ENCODE peak calls at places on chromosomes 12 and 14, in six cellular contexts. S, W, J, G, K and H are unnamed samples. For H3K4me1, the result is how much of the 10 kb centered on the place peaks cover.

GRCh38 chr12:113039911-113040425 is 16.6 kb upstream of the DTX1 start:
- DNase-seq in S (no peak), G (no peak), W (no peak), K (no peak), J (no peak), H (no peak)

GRCh38 chr14:57884175-57884574 is 18.3 kb upstream of the SLC35F4 start:
- DNase-seq in K (no peak), S (no peak), J (no peak), G (peak), W (no peak), H (no peak)

GRCh38 chr14:72498646-72499045 is 395.3 kb downstream of the DPF3 start:
- DNase-seq in G (no peak), J (no peak), K (no peak), W (peak), S (no peak), H (no peak)

GRCh38 chr12:5171701-5172100 is 128.0 kb downstream of the KCNA5 start:
- DNase-seq in W (no peak), J (no peak), S (peak), G (peak), K (peak), H (peak)

GRCh38 chr14:36997843-36998242 is 174.6 kb downstream of the SLC25A21 start:
- DNase-seq in J (no peak), S (no peak), G (peak), K (peak), W (no peak), H (no peak)

GRCh38 chr14:62847168-62847567 is 198.1 kb downstream of the KCNH5 start:
- DNase-seq in G (no peak), S (no peak), K (peak), W (no peak), J (no peak), H (no peak)

GRCh38 chr14:103510311-103511021 is 12.2 kb downstream of the CKB start:
- DNase-seq in K (no peak), G (no peak), W (no peak), J (peak), S (no peak), H (no peak)

GRCh38 chr12:21771311-21771710 is 3.2 kb downstream of the KCNJ8 start:
- DNase-seq in S (no peak), J (no peak), W (no peak), K (no peak), G (peak), H (no peak)

GRCh38 chr12:1046727-1047126 is 55.7 kb downstream of the ERC1 start:
- DNase-seq in G (no peak), S (no peak), K (no peak), W (no peak), J (no peak), H (no peak)

GRCh38 chr12:49823350-49823749 is 4.9 kb downstream of the NCKAP5L start:
- DNase-seq in G (no peak), K (no peak), S (no peak), W (no peak), J (no peak), H (no peak)

GRCh38 chr12:58026421-58026820 is 85.1 kb downstream of the ATP23 start:
- DNase-seq in K (peak), G (no peak), J (no peak), S (no peak), W (no peak), H (no peak)

GRCh38 chr14:50242566-50243288 is 11.3 kb upstream of the SOS2 start:
- DNase-seq in G (no peak), S (no peak), K (no peak), W (no peak), J (no peak), H (no peak)

GRCh38 chr14:61460853-61461611 is 139.7 kb downstream of the PRKCH start:
- DNase-seq in K (no peak), J (no peak), G (peak), W (no peak), S (no peak), H (no peak)

GRCh38 chr12:3757261-3757660 is 4.4 kb upstream of the CRACR2A start:
- DNase-seq in G (no peak), W (no peak), J (no peak), K (no peak), S (peak), H (peak)
- H3K4me1 ChIP-seq in G (under half), W (under half), J (under half), K (under half), S (under half), H (under half)

DNA sequence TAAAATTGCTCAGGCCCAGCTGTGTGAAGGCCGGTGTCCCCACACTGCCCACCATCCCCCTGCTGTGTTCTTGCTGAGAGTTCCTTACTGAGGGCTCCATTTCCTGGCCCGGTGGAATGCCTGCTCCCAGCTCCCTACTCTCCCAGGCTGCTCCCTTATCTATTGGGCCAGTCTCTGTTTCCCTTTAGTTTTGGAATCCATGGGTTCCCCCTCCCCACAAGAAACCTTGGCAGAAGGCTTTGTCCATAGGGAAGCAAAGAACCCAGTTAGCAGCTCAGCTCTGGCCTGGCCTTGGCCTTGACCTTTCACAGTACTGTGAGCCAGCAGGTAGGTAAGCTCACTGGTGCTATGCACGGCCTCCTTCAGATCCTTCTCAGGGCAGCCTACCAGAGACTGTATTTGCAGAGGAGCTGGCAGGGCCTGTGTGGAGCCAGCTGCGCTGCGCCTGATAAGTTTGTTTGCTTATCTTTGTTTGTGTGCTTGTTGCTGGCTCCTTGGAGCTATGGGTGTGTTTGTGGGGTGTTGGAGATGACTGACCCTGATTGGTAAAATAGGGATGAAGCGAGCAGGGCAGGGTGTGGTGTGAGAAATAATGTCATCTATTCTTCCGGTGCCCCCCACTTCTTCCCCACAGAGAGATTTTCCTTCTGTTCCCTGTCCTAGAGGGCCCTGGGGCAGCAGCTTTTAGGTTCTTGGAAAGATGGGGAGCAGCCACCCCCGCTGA is 19.2 kb downstream of the MLXIP start:
- DNase-seq in S (peak), G (no peak), K (peak), J (no peak), W (no peak), H (peak)
- H3K4me1 ChIP-seq in S (half or more), G (under half), K (under half), J (half or more), W (under half), H (half or more)

DNA sequence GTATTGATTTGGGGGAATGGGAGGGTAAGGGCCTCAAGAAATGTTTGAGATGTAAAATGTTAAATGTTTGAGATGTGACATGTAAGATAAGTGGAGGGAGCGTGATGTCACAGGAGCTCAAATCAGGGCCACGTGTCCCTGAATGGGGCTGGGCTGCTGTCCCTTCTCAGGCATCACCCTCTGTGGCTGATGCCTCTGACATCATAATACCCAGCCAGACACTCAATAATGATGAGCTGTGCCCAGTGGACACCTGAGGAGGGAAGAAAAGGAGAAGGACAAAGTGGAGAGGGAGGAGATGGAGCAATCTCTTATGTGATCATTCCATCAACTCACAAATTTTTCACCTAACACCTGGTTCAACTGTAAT is 120.8 kb downstream of the SAMD4A start:
- DNase-seq in J (no peak), G (no peak), K (no peak), W (no peak), S (no peak), H (no peak)
- H3K4me1 ChIP-seq in J (half or more), G (half or more), K (under half), W (under half), S (under half), H (under half)

DNA sequence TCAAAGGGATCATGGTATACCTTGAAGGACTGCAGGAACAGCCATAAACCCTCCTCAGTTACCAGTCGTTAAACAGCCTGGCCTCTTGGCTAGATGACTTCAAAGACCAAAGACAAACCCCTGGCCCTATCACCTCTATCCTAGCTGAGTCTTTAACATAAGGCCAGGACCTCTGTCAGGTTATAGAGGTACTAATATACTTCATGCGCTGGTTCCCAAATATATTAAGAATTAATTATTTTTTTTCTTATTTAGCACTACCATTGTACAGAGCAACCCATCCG is 459.8 kb downstream of the RAD51B start:
- DNase-seq in J (no peak), G (no peak), K (no peak), S (no peak), W (no peak), H (no peak)
- H3K4me1 ChIP-seq in J (under half), G (under half), K (under half), S (under half), W (under half), H (under half)

DNA sequence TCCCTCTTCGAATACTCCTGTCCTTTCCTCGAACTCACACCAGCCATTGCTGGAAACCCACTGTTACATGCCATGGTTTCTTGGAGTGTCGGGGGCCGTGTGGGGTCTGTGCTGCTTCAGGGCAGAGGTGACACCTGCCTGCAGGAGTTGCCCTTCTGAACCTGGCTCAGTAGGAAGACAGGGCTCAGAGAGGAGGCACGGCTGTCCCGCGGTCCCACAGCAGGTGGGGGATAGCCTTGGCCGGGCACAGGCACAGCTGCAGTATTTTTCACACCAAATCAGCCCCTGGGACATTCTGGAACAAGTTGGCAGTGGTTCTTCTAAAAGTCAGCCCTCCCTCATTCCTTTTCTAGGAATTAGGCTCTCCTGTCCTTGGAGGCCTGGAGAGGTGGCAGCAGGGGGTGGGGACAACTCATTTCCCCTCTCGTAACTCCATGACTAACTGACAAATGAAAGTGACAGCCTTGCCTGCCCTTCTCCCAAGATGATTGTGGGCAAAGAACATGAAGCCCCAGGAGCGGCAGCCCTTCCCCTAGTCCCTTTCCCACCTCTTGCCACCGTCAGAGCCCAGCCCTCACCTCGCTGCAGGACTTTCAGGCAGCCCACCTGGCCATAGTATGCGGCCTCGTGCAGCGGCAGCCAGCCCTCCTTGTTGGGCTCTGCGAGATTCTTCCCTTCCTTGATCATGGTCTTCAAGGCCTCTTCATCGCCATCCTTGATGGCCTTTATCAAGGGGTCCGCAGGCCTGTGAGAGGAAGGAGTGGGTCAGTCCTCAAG is 22.4 kb downstream of the ASB2 start:
- DNase-seq in G (no peak), J (no peak), S (no peak), W (no peak), K (no peak), H (no peak)
- H3K4me1 ChIP-seq in G (under half), J (under half), S (under half), W (under half), K (under half), H (under half)

DNA sequence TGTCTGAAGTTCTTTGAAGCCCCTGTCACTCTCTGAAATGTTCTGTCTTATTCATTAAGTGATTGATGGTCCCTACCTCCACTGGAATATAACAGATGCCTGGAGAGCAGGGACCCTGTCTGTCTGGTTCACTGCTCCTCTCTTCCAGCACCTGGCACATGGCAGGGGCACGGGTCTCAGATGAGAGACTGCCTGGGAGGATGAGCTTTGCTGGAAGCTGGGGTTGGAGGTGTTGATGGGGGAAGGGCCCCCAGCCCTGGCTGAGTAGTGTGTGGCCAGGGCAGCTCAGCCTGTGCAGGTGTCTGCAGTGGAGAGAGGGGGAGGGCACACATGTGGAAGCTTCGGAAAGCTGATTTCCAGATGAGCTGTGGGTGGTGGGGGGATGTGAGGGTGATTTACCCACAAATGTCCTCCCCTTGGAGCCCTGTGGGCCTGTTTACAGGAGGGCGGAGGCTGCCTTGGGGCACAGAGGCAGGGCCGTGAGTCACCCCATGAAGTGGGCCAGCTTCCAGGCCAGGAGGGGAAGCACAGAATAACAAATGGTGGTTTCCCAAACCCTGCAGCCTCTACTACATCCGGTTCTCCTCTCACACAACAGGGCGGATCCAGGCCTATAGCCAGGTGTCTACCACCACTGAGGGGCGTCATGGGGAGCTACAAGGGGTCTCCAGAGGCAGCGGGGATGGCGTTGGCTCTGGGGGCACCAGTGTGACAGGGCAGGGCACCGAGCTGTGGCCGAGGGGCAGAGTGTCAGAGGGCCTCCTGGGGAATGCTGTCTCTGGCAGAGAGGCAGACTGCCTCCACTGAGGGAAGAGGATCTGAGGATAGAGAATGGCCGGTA is 11.0 kb downstream of the KRT7 start:
- DNase-seq in J (peak), G (peak), K (peak), W (peak), S (peak), H (peak)
- H3K4me1 ChIP-seq in J (half or more), G (under half), K (under half), W (under half), S (under half), H (under half)